ENCODE peak calls at places on chromosomes 7 and 10, in ten cellular contexts. V, A, T, N, E, R, W, F, Z and B are unnamed samples.
A peak's percentile ranks its signal among the peaks of the same experiment; 100 is the strongest.

GRCh38 chr10:126080879-126081331 is 184.5 kb downstream of the FANK1 start:
- DNase-seq in N (no peak), Z (no peak), R (peak; percentile 75), W (no peak), T (no peak), E (no peak), A (no peak), V (no peak), F (no peak), B (no peak)

GRCh38 chr7:1849351-1849951 is 179.4 kb downstream of the ELFN1 start:
- DNase-seq in W (no peak), R (no peak), N (no peak), A (no peak), T (no peak), V (no peak), E (no peak), Z (no peak), F (no peak), B (no peak)

GRCh38 chr10:44437837-44438752 is 53.2 kb upstream of the CXCL12 start:
- DNase-seq in T (no peak), W (no peak), E (no peak), V (no peak), N (no peak), A (peak; percentile 66), Z (no peak), R (no peak), F (no peak), B (no peak)

GRCh38 chr7:87567052-87567451 is 33.6 kb downstream of the ABCB1 start:
- DNase-seq in N (no peak), A (no peak), T (no peak), F (no peak), E (no peak), R (no peak), W (no peak), V (no peak), Z (no peak), B (no peak)

GRCh38 chr10:78025685-78026364 is 3.5 kb downstream of the POLR3A start:
- DNase-seq in V (no peak), R (no peak), N (no peak), Z (no peak), E (no peak), F (no peak), T (no peak), A (no peak), W (no peak), B (no peak)

GRCh38 chr7:148699772-148700629 is 1.3 kb downstream of the CUL1 start:
- DNase-seq in N (no peak), Z (no peak), V (no peak), E (no peak), W (no peak), R (peak; percentile 49), A (peak; percentile 30), T (no peak), F (peak; percentile 23), B (no peak)

GRCh38 chr10:13018171-13018570 is 16.7 kb upstream of the CCDC3 start:
- DNase-seq in Z (no peak), F (peak; percentile 8), E (no peak), T (no peak), A (no peak), W (no peak), N (no peak), R (peak; percentile 53), V (no peak), B (no peak)

GRCh38 chr10:78982726-78983125 is 86.0 kb upstream of the ZMIZ1 start:
- DNase-seq in V (no peak), A (no peak), F (no peak), Z (no peak), E (no peak), N (no peak), R (no peak), W (no peak), T (no peak), B (no peak)

GRCh38 chr10:73894245-73894971 is 16.5 kb upstream of the PLAU start:
- DNase-seq in N (no peak), F (no peak), V (no peak), W (no peak), E (no peak), A (no peak), Z (no peak), R (peak; percentile 87), T (no peak), B (no peak)

GRCh38 chr7:44208085-44208484 is 7.3 kb downstream of the YKT6 start:
- DNase-seq in Z (no peak), T (no peak), R (no peak), W (no peak), A (no peak), N (no peak), F (no peak), V (no peak), E (no peak), B (no peak)

GRCh38 chr7:129163875-129164544 is 19.5 kb downstream of the TSPAN33 start:
- DNase-seq in Z (no peak), V (no peak), T (peak; percentile 31), R (peak; percentile 83), N (peak; percentile 68), A (peak; percentile 57), F (peak; percentile 76), W (peak; percentile 6), E (peak; percentile 53), B (peak; percentile 54)

GRCh38 chr7:137886706-137887105 is 39.9 kb upstream of the DGKI start:
- DNase-seq in T (no peak), R (no peak), Z (no peak), V (no peak), W (no peak), A (no peak), F (no peak), E (no peak), N (no peak), B (no peak)

GRCh38 chr10:101851411-101852116 is 8.0 kb upstream of the KCNIP2 start:
- DNase-seq in A (no peak), V (no peak), F (no peak), N (no peak), T (no peak), R (no peak), E (no peak), Z (no peak), W (no peak), B (no peak)

GRCh38 chr7:153886506-153887391 is 165.4 kb upstream of the DPP6 start:
- DNase-seq in A (no peak), E (no peak), Z (no peak), N (no peak), R (no peak), F (peak; percentile 19), W (no peak), T (no peak), V (no peak), B (no peak)

GRCh38 chr10:72260588-72261322 is 13.0 kb upstream of the DDIT4 start:
- DNase-seq in F (peak; percentile 96), A (peak; percentile 74), Z (peak; percentile 88), T (no peak), E (peak; percentile 75), N (no peak), V (no peak), R (peak; percentile 90), W (no peak), B (no peak)

GRCh38 chr10:3755440-3756359 is 29.3 kb downstream of the KLF6 start:
- DNase-seq in V (no peak), A (no peak), E (no peak), Z (no peak), W (no peak), T (no peak), R (peak; percentile 93), N (no peak), F (peak; percentile 64), B (no peak)

GRCh38 chr7:134899729-134900128 is 86.6 kb upstream of the AGBL3 start:
- DNase-seq in A (no peak), R (peak; percentile 43), V (no peak), T (no peak), E (no peak), W (no peak), F (peak; percentile 60), N (no peak), Z (no peak), B (no peak)

GRCh38 chr10:63466168-63466935 is 575 bp upstream of the JMJD1C start:
- DNase-seq in T (no peak), W (no peak), R (peak; percentile 62), E (no peak), F (peak; percentile 69), V (no peak), Z (no peak), A (peak; percentile 43), N (peak; percentile 9), B (no peak)

GRCh38 chr10:5555031-5555510 is 30.3 kb downstream of the CALML3 start:
- DNase-seq in A (no peak), E (no peak), Z (peak; percentile 76), R (no peak), T (no peak), F (no peak), N (no peak), V (no peak), W (no peak), B (no peak)

GRCh38 chr10:61761825-61762217 is 99.1 kb downstream of the CABCOCO1 start:
- DNase-seq in W (peak; percentile 15), E (no peak), N (no peak), R (no peak), V (no peak), A (no peak), Z (no peak), T (no peak), F (no peak), B (no peak)

GRCh38 chr7:94654764-94655561 is 970 bp downstream of the SGCE start:
- DNase-seq in V (no peak), Z (no peak), T (no peak), R (peak; percentile 61), A (peak; percentile 28), E (no peak), F (peak; percentile 38), W (no peak), N (peak; percentile 25), B (peak; percentile 16)

GRCh38 chr7:767941-768729 is 41.1 kb upstream of the PRKAR1B start:
- DNase-seq in F (no peak), R (peak; percentile 69), W (peak; percentile 93), T (no peak), Z (no peak), V (no peak), A (peak; percentile 99), E (no peak), N (peak; percentile 98), B (no peak)

GRCh38 chr10:117462424-117462792 is 80.1 kb upstream of the EMX2 start:
- DNase-seq in Z (no peak), E (no peak), T (no peak), A (no peak), W (no peak), F (peak; percentile 35), R (no peak), N (no peak), V (no peak), B (no peak)